ENCODE peak calls at places on chromosomes 6 and 20, in eight cellular contexts. F is HFFc6; X is stimulated activated naive CD8-positive, alpha-beta T cell treated with anti-CD3 and anti-CD28 coated beads, Interleukin-15, Interleukin-2, amounts not matched to agents 100 U/mL and 50 U/mL, for 24 hours; Q is AG09319; O is Kasumi-1; B is dermis blood vessel endothelial cell; D is stimulated activated CD4-positive, alpha-beta T cell treated with anti-CD3 and anti-CD28 coated beads, Interleukin-12 subunit alpha, Interleukin-12 subunit beta, amount 100 ng/mL, for 48 hours; W is CD4-positive, alpha-beta T cell. K is an unnamed sample.
A peak's percentile ranks its signal among the peaks of the same experiment; 100 is the strongest.

GRCh38 chr6:131867744-131868143 is 59.9 kb downstream of the ENPP1 start:
- DNase-seq in D (no peak), Q (no peak), F (no peak), X (no peak), W (no peak), B (no peak), O (no peak), K (no peak)

GRCh38 chr6:146289816-146290588 is 253.6 kb upstream of the RAB32 start:
- DNase-seq in Q (peak; percentile 37), B (peak; percentile 86), X (no peak), F (peak; percentile 25), W (no peak), D (no peak), O (peak; percentile 56), K (peak; percentile 59)

GRCh38 chr6:150622941-150623874 is 23.5 kb downstream of the PLEKHG1 start:
- DNase-seq in X (no peak), D (no peak), O (no peak), W (no peak), B (peak; percentile 80), Q (no peak), F (no peak), K (no peak)

GRCh38 chr20:93641-94040 is 6.2 kb downstream of the DEFB125 start:
- DNase-seq in F (no peak), O (no peak), Q (no peak), X (no peak), W (no peak), D (no peak), B (no peak), K (no peak)

GRCh38 chr6:148528292-148528691 is 185.7 kb downstream of the SASH1 start:
- DNase-seq in X (no peak), F (no peak), B (no peak), O (no peak), Q (no peak), D (no peak), W (no peak), K (no peak)

GRCh38 chr6:16273266-16273665 is 34.9 kb downstream of the GMPR start:
- DNase-seq in W (no peak), B (peak; percentile 14), F (peak; percentile 16), O (peak; percentile 54), X (no peak), D (no peak), Q (no peak), K (no peak)

GRCh38 chr20:237918-238317 is 10.9 kb downstream of the DEFB129 start:
- DNase-seq in F (no peak), Q (no peak), D (no peak), B (peak; percentile 1), O (peak; percentile 9), W (no peak), X (no peak), K (peak; percentile 33)

GRCh38 chr20:37905969-37906613 is 3.2 kb downstream of the VSTM2L start:
- DNase-seq in B (no peak), X (no peak), W (no peak), O (no peak), D (no peak), Q (no peak), F (no peak), K (no peak)

GRCh38 chr6:13181398-13181797 is 146.9 kb downstream of the TBC1D7 start:
- DNase-seq in O (no peak), D (no peak), W (no peak), F (no peak), B (no peak), Q (no peak), X (no peak), K (no peak)

GRCh38 chr6:108677357-108677756 is 116.6 kb downstream of the FOXO3 start:
- DNase-seq in X (no peak), B (no peak), F (no peak), O (no peak), D (no peak), Q (no peak), W (no peak), K (no peak)

GRCh38 chr6:41741625-41742490 is 5.3 kb downstream of the PGC start:
- DNase-seq in W (no peak), B (no peak), Q (no peak), X (no peak), F (no peak), O (no peak), D (no peak), K (no peak)

GRCh38 chr6:134175532-134176282 is 123.3 kb upstream of the SLC2A12 start:
- DNase-seq in D (peak; percentile 48), B (peak; percentile 91), Q (no peak), F (peak; percentile 78), X (peak; percentile 66), O (peak; percentile 20), W (peak; percentile 29), K (peak; percentile 18)

GRCh38 chr6:80165143-80165542 is 58.7 kb downstream of the BCKDHB start:
- DNase-seq in B (peak; percentile 79), O (peak; percentile 45), X (peak; percentile 17), D (peak; percentile 20), F (no peak), Q (no peak), W (no peak), K (peak; percentile 95)